ENCODE peak calls at places on chromosome 3, in nine cellular contexts. P is A673, J is NCI-H1417, K is tibial artery, M is GM20000, I is endodermal cell, C is NCI-H460, G is Ammon's horn, Z is suprapubic skin. H is an unnamed sample.

GRCh38 chr3:40268708-40269524 is 40.6 kb upstream of the EIF1B start:
- DNase-seq in P (no peak), J (no peak), K (no peak), M (no peak), I (no peak), C (no peak), G (peak), Z (no peak), H (no peak)

GRCh38 chr3:48820626-48821324 is 26.9 kb downstream of the PRKAR2A start:
- DNase-seq in P (no peak), J (no peak), K (no peak), M (no peak), I (no peak), C (no peak), G (no peak), Z (no peak), H (no peak)

GRCh38 chr3:141333796-141334626 is 34.3 kb upstream of the ZBTB38 start:
- DNase-seq in P (no peak), J (no peak), K (no peak), M (no peak), I (no peak), C (no peak), G (no peak), Z (no peak), H (no peak)

GRCh38 chr3:42205800-42206514 is 60.0 kb downstream of the CCK start:
- DNase-seq in P (no peak), J (no peak), K (no peak), M (peak), I (no peak), C (no peak), G (no peak), Z (no peak), H (no peak)

GRCh38 chr3:38960953-38961622 is 90.7 kb downstream of the SCN11A start:
- DNase-seq in P (peak), J (peak), K (peak), M (peak), I (peak), C (peak), G (peak), Z (no peak), H (no peak)

GRCh38 chr3:194688207-194688711 is 2.6 kb downstream of the FAM43A start:
- DNase-seq in P (peak), J (peak), K (peak), M (peak), I (peak), C (no peak), G (no peak), Z (no peak), H (no peak)

GRCh38 chr3:119630562-119631329 is 29.6 kb downstream of the POPDC2 start:
- DNase-seq in P (no peak), J (no peak), K (no peak), M (no peak), I (no peak), C (no peak), G (no peak), Z (no peak), H (no peak)

GRCh38 chr3:50249459-50249858 is 13.5 kb downstream of the GNAI2 start:
- DNase-seq in P (no peak), J (no peak), K (no peak), M (no peak), I (no peak), C (no peak), G (no peak), Z (no peak), H (no peak)

GRCh38 chr3:145854486-145854885 is 306.5 kb downstream of the PLOD2 start:
- DNase-seq in P (no peak), J (no peak), K (no peak), M (no peak), I (no peak), C (no peak), G (no peak), Z (no peak), H (no peak)

GRCh38 chr3:184687363-184688049 is 24.4 kb downstream of the MAGEF1 start:
- DNase-seq in P (no peak), J (no peak), K (peak), M (no peak), I (no peak), C (no peak), G (peak), Z (no peak), H (no peak)

GRCh38 chr3:14222900-14223594 is 44.4 kb downstream of the LSM3 start:
- DNase-seq in P (no peak), J (no peak), K (no peak), M (no peak), I (peak), C (no peak), G (no peak), Z (no peak), H (no peak)

GRCh38 chr3:100425321-100425720 is 24.0 kb downstream of the LNP1 start:
- DNase-seq in P (no peak), J (no peak), K (no peak), M (no peak), I (no peak), C (no peak), G (no peak), Z (no peak), H (no peak)

GRCh38 chr3:113233497-113233896 is 22.1 kb downstream of the BOC start:
- DNase-seq in P (no peak), J (no peak), K (no peak), M (no peak), I (no peak), C (no peak), G (no peak), Z (no peak), H (no peak)